ENCODE peak calls at places on chromosomes 1 and 21, in six cellular contexts. N, I, S, O, D and A are unnamed samples.

GRCh38 chr21:37758997-37759396 is 157.3 kb downstream of the KCNJ6 start:
- DNase-seq in N (no peak), I (peak; percentile 77), S (peak; percentile 70), O (peak; percentile 79), D (peak; percentile 45), A (peak; percentile 20)

GRCh38 chr1:235073331-235073967 is 55.2 kb downstream of the TOMM20 start:
- DNase-seq in N (peak; percentile 47), I (no peak), S (no peak), O (no peak), D (no peak), A (no peak)

GRCh38 chr1:37478890-37479254 is 4.5 kb downstream of the ZC3H12A start:
- DNase-seq in N (no peak), I (peak; percentile 60), S (no peak), O (no peak), D (peak; percentile 55), A (no peak)

GRCh38 chr1:241336335-241336734 is 20.7 kb downstream of the RGS7 start:
- DNase-seq in N (no peak), I (no peak), S (no peak), O (no peak), D (no peak), A (no peak)

GRCh38 chr1:169090308-169090899 is 16.1 kb upstream of the ATP1B1 start:
- DNase-seq in N (no peak), I (no peak), S (no peak), O (no peak), D (no peak), A (no peak)

GRCh38 chr1:35449334-35450008 is 107.7 kb downstream of the KIAA0319L start:
- DNase-seq in N (no peak), I (peak; percentile 96), S (no peak), O (no peak), D (peak; percentile 97), A (peak; percentile 64)

GRCh38 chr1:16163882-16164820 is 8.3 kb upstream of the EPHA2 start:
- DNase-seq in N (no peak), I (peak; percentile 96), S (peak; percentile 51), O (no peak), D (peak; percentile 95), A (peak; percentile 75)

GRCh38 chr1:201275266-201275666 is 8.0 kb upstream of the PKP1 start:
- DNase-seq in N (no peak), I (no peak), S (no peak), O (no peak), D (peak; percentile 55), A (peak; percentile 36)

GRCh38 chr1:217193151-217193550 is 437.7 kb downstream of the GPATCH2 start:
- DNase-seq in N (no peak), I (no peak), S (no peak), O (no peak), D (no peak), A (no peak)

GRCh38 chr21:34835526-34835925 is 166.7 kb downstream of the CLIC6 start:
- DNase-seq in N (no peak), I (peak; percentile 52), S (no peak), O (no peak), D (peak; percentile 75), A (no peak)

GRCh38 chr1:29453502-29454240 is 217.3 kb downstream of the PTPRU start:
- DNase-seq in N (no peak), I (peak; percentile 76), S (peak; percentile 83), O (peak; percentile 38), D (peak; percentile 63), A (peak; percentile 51)

GRCh38 chr1:11831945-11832725 is 15.4 kb downstream of the NPPA start:
- DNase-seq in N (no peak), I (no peak), S (no peak), O (no peak), D (no peak), A (no peak)

GRCh38 chr21:42552407-42553336 is 39.0 kb downstream of the SLC37A1 start:
- DNase-seq in N (peak; percentile 16), I (no peak), S (no peak), O (peak; percentile 6), D (no peak), A (no peak)

GRCh38 chr1:234499119-234500039 is 20.4 kb upstream of the TARBP1 start:
- DNase-seq in N (peak; percentile 95), I (peak; percentile 91), S (peak; percentile 90), O (peak; percentile 91), D (peak; percentile 96), A (peak; percentile 78)

GRCh38 chr1:217089239-217090014 is 366.2 kb upstream of the ESRRG start:
- DNase-seq in N (no peak), I (peak; percentile 68), S (peak; percentile 63), O (peak; percentile 21), D (peak; percentile 63), A (no peak)

GRCh38 chr1:116164056-116164889 is 53.1 kb downstream of the MAB21L3 start:
- DNase-seq in N (no peak), I (no peak), S (no peak), O (no peak), D (no peak), A (no peak)

GRCh38 chr1:107682467-107682866 is 282.5 kb downstream of the VAV3 start:
- DNase-seq in N (no peak), I (no peak), S (no peak), O (no peak), D (no peak), A (no peak)

GRCh38 chr1:21868941-21869454 is 56.9 kb downstream of the LDLRAD2 start:
- DNase-seq in N (no peak), I (no peak), S (no peak), O (no peak), D (no peak), A (no peak)

GRCh38 chr1:209504571-209504970 is 78.9 kb upstream of the CAMK1G start:
- DNase-seq in N (no peak), I (no peak), S (no peak), O (no peak), D (no peak), A (no peak)

GRCh38 chr21:42548687-42549406 is 35.2 kb downstream of the SLC37A1 start:
- DNase-seq in N (peak; percentile 14), I (no peak), S (no peak), O (peak; percentile 5), D (no peak), A (no peak)

GRCh38 chr1:53069663-53070327 is 7.8 kb downstream of the PODN start:
- DNase-seq in N (peak; percentile 38), I (no peak), S (no peak), O (peak; percentile 19), D (no peak), A (no peak)

GRCh38 chr1:77975386-77975785 is 3.5 kb downstream of the FUBP1 start:
- DNase-seq in N (no peak), I (peak; percentile 48), S (no peak), O (no peak), D (peak; percentile 11), A (no peak)

GRCh38 chr1:223210786-223211115 is 67.7 kb upstream of the TLR5 start:
- DNase-seq in N (no peak), I (no peak), S (no peak), O (no peak), D (no peak), A (no peak)

GRCh38 chr1:47181955-47182680 is 7.7 kb downstream of the PDZK1IP1 start:
- DNase-seq in N (no peak), I (peak; percentile 42), S (no peak), O (no peak), D (peak; percentile 67), A (no peak)

GRCh38 chr1:223844521-223844961 is 1.2 kb downstream of the TP53BP2 start:
- DNase-seq in N (no peak), I (no peak), S (no peak), O (no peak), D (peak; percentile 21), A (no peak)

GRCh38 chr1:228151170-228151513 is 1.4 kb downstream of the GJC2 start:
- DNase-seq in N (no peak), I (no peak), S (no peak), O (peak; percentile 6), D (no peak), A (no peak)
- TF ChIP-seq CTCF in N (no peak), I (no peak), S (no peak), O (no peak), D (no peak), A (no peak)

GRCh38 chr1:192994141-192994540 is 65.0 kb downstream of the UCHL5 start:
- DNase-seq in N (no peak), I (no peak), S (no peak), O (no peak), D (no peak), A (no peak)

GRCh38 chr1:192993426-192994085 is 65.6 kb downstream of the UCHL5 start:
- DNase-seq in N (no peak), I (no peak), S (no peak), O (no peak), D (no peak), A (no peak)

DNA sequence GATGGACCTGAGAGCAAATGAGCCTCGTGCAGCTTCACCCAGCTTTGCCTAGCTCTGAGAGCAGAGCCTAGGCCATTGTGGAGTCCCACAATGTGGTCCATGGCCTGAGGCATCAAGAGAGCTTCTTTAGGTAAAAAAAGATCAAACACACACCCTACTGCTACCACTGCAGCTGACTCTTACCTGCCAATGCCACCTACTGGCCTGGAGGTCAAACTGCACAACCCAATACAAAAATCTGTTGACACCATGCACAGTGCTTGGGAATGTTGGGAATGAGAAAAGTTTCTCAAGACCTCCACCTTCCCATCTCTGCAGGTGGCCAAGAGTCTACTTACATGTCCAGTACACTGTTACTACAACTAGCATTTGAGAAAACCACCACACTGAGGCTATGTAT is 60.6 kb downstream of the UCHL5 start:
- DNase-seq in N (no peak), I (no peak), S (no peak), O (no peak), D (no peak), A (no peak)
- TF ChIP-seq CTCF in N (no peak), I (peak; percentile 36), S (peak; percentile 18), O (peak; percentile 23), D (peak; percentile 21), A (peak; percentile 6)

GRCh38 chr21:40842197-40842552 is 4.8 kb downstream of the DSCAM start:
- DNase-seq in N (no peak), I (no peak), S (no peak), O (no peak), D (no peak), A (no peak)

GRCh38 chr21:40844935-40845334 is 2.0 kb downstream of the DSCAM start:
- DNase-seq in N (no peak), I (no peak), S (no peak), O (no peak), D (no peak), A (no peak)

GRCh38 chr21:40840441-40840840 is 6.5 kb downstream of the DSCAM start:
- DNase-seq in N (no peak), I (no peak), S (no peak), O (no peak), D (no peak), A (no peak)

GRCh38 chr21:40839551-40839950 is 7.4 kb downstream of the DSCAM start:
- DNase-seq in N (no peak), I (no peak), S (no peak), O (no peak), D (no peak), A (no peak)

GRCh38 chr21:40841524-40842196 is 5.3 kb downstream of the DSCAM start:
- DNase-seq in N (no peak), I (no peak), S (peak; percentile 85), O (peak; percentile 78), D (no peak), A (peak; percentile 26)
- TF ChIP-seq CTCF in N (no peak), I (no peak), S (peak; percentile 65), O (no peak), D (no peak), A (peak; percentile 80)

DNA sequence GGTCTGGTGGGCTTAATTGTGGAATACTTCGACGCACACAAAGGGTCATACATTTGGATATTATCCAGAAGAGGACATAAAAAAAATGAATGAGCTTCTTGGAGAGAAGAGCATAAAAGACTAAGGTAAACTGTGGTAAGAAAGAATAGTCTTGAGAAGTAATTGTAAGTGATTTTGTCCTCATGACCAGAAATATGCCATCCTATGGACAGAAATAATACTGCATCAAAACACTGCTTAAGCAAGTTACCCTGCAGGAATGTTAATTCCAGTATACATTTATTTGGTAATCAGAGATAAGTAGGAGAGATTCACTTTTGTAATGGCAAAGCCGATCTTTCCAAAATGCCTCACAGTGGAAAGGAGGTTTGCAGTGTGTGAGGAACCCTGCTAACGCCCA is 111.9 kb downstream of the NRIP1 start:
- DNase-seq in N (no peak), I (peak; percentile 62), S (no peak), O (no peak), D (no peak), A (no peak)
- TF ChIP-seq CTCF in N (no peak), I (peak; percentile 33), S (no peak), O (no peak), D (peak; percentile 14), A (no peak)